ENCODE peak calls at places on chromosomes 11 and 22, in ten cellular contexts. One of them, this sample, is unnamed. For H3K36me3 and H3K4me1, the result is how much of the 10 kb centered on the place peaks cover.

GRCh38 chr11:74057251-74058151 is 48.6 kb upstream of the UCP3 start:
- DNase-seq in left ventricle myocardium inferior: no peak
- DNase-seq in colonic mucosa: no peak
- DNase-seq in Peyer's patch: no peak
- DNase-seq in left lung: no peak
- DNase-seq in CD8-positive, alpha-beta T cell: no peak
- DNase-seq in MM.1S: no peak
- DNase-seq in SK-N-SH: no peak
- DNase-seq in thoracic aorta: no peak
- DNase-seq in NT2/D1: no peak
- DNase-seq in this sample: no peak

GRCh38 chr11:17012712-17013547 is 1.3 kb downstream of the PLEKHA7 start:
- DNase-seq in SK-N-SH: no peak
- DNase-seq in colonic mucosa: peak
- DNase-seq in NT2/D1: no peak
- DNase-seq in left ventricle myocardium inferior: peak
- DNase-seq in Peyer's patch: peak
- DNase-seq in thoracic aorta: no peak
- DNase-seq in CD8-positive, alpha-beta T cell: no peak
- DNase-seq in MM.1S: no peak
- DNase-seq in left lung: peak
- DNase-seq in this sample: no peak

GRCh38 chr22:50078761-50079160 is 6.5 kb downstream of the MLC1 start:
- DNase-seq in thoracic aorta: no peak
- DNase-seq in left ventricle myocardium inferior: no peak
- DNase-seq in SK-N-SH: peak
- DNase-seq in NT2/D1: no peak
- DNase-seq in left lung: no peak
- DNase-seq in Peyer's patch: no peak
- DNase-seq in MM.1S: no peak
- DNase-seq in CD8-positive, alpha-beta T cell: no peak
- DNase-seq in colonic mucosa: no peak
- DNase-seq in this sample: no peak

GRCh38 chr11:61482513-61482912 is 26.0 kb upstream of the LRRC10B start:
- DNase-seq in NT2/D1: peak
- DNase-seq in MM.1S: no peak
- DNase-seq in left ventricle myocardium inferior: no peak
- DNase-seq in left lung: no peak
- DNase-seq in thoracic aorta: no peak
- DNase-seq in Peyer's patch: no peak
- DNase-seq in SK-N-SH: peak
- DNase-seq in CD8-positive, alpha-beta T cell: no peak
- DNase-seq in colonic mucosa: no peak
- DNase-seq in this sample: no peak

GRCh38 chr11:110295487-110296225 is 758 bp downstream of the RDX start:
- DNase-seq in NT2/D1: no peak
- DNase-seq in SK-N-SH: peak
- DNase-seq in thoracic aorta: no peak
- DNase-seq in Peyer's patch: peak
- DNase-seq in colonic mucosa: peak
- DNase-seq in left ventricle myocardium inferior: peak
- DNase-seq in left lung: peak
- DNase-seq in MM.1S: peak
- DNase-seq in CD8-positive, alpha-beta T cell: peak
- DNase-seq in this sample: peak

GRCh38 chr22:45548991-45549736 is 46.5 kb downstream of the FBLN1 start:
- DNase-seq in SK-N-SH: no peak
- DNase-seq in left ventricle myocardium inferior: peak
- DNase-seq in Peyer's patch: peak
- DNase-seq in colonic mucosa: peak
- DNase-seq in CD8-positive, alpha-beta T cell: no peak
- DNase-seq in NT2/D1: no peak
- DNase-seq in MM.1S: no peak
- DNase-seq in thoracic aorta: peak
- DNase-seq in left lung: no peak
- DNase-seq in this sample: no peak

GRCh38 chr11:45272701-45273100 is 13.4 kb downstream of the SYT13 start:
- DNase-seq in CD8-positive, alpha-beta T cell: no peak
- DNase-seq in left lung: no peak
- DNase-seq in NT2/D1: no peak
- DNase-seq in Peyer's patch: no peak
- DNase-seq in left ventricle myocardium inferior: no peak
- DNase-seq in colonic mucosa: no peak
- DNase-seq in SK-N-SH: no peak
- DNase-seq in thoracic aorta: no peak
- DNase-seq in MM.1S: peak
- DNase-seq in this sample: no peak

GRCh38 chr11:68099474-68100405 is 21.4 kb downstream of the CHKA start:
- DNase-seq in left lung: no peak
- DNase-seq in NT2/D1: no peak
- DNase-seq in left ventricle myocardium inferior: no peak
- DNase-seq in Peyer's patch: no peak
- DNase-seq in thoracic aorta: no peak
- DNase-seq in MM.1S: no peak
- DNase-seq in colonic mucosa: peak
- DNase-seq in CD8-positive, alpha-beta T cell: peak
- DNase-seq in SK-N-SH: peak
- DNase-seq in this sample: peak

GRCh38 chr22:17285661-17286060 is 66.4 kb upstream of the ADA2 start:
- DNase-seq in colonic mucosa: no peak
- DNase-seq in thoracic aorta: no peak
- DNase-seq in SK-N-SH: no peak
- DNase-seq in left lung: no peak
- DNase-seq in CD8-positive, alpha-beta T cell: no peak
- DNase-seq in MM.1S: no peak
- DNase-seq in Peyer's patch: no peak
- DNase-seq in left ventricle myocardium inferior: no peak
- DNase-seq in NT2/D1: no peak
- DNase-seq in this sample: no peak

GRCh38 chr22:48320671-48321515 is 1506.8 kb downstream of the BRD1 start:
- DNase-seq in CD8-positive, alpha-beta T cell: no peak
- DNase-seq in thoracic aorta: no peak
- DNase-seq in left lung: peak
- DNase-seq in Peyer's patch: peak
- DNase-seq in SK-N-SH: no peak
- DNase-seq in left ventricle myocardium inferior: no peak
- DNase-seq in NT2/D1: no peak
- DNase-seq in colonic mucosa: no peak
- DNase-seq in MM.1S: no peak
- DNase-seq in this sample: no peak

GRCh38 chr22:46381142-46381541 is 45.6 kb downstream of the TRMU start:
- DNase-seq in NT2/D1: no peak
- DNase-seq in colonic mucosa: peak
- DNase-seq in MM.1S: no peak
- DNase-seq in CD8-positive, alpha-beta T cell: no peak
- DNase-seq in SK-N-SH: no peak
- DNase-seq in left lung: peak
- DNase-seq in thoracic aorta: no peak
- DNase-seq in left ventricle myocardium inferior: no peak
- DNase-seq in Peyer's patch: no peak
- DNase-seq in this sample: no peak

GRCh38 chr11:114915871-114916270 is 237.5 kb downstream of the NXPE2 start:
- DNase-seq in colonic mucosa: no peak
- DNase-seq in MM.1S: no peak
- DNase-seq in NT2/D1: no peak
- DNase-seq in SK-N-SH: no peak
- DNase-seq in CD8-positive, alpha-beta T cell: no peak
- DNase-seq in thoracic aorta: no peak
- DNase-seq in Peyer's patch: no peak
- DNase-seq in left ventricle myocardium inferior: no peak
- DNase-seq in left lung: no peak
- DNase-seq in this sample: no peak

GRCh38 chr22:28570697-28571373 is 108.8 kb downstream of the TTC28 start:
- DNase-seq in colonic mucosa: no peak
- DNase-seq in SK-N-SH: no peak
- DNase-seq in left ventricle myocardium inferior: no peak
- DNase-seq in thoracic aorta: no peak
- DNase-seq in NT2/D1: no peak
- DNase-seq in Peyer's patch: no peak
- DNase-seq in CD8-positive, alpha-beta T cell: no peak
- DNase-seq in MM.1S: no peak
- DNase-seq in left lung: no peak
- DNase-seq in this sample: no peak

GRCh38 chr11:2136209-2136951 is 2.8 kb downstream of the IGF2 start:
- DNase-seq in MM.1S: no peak
- DNase-seq in left ventricle myocardium inferior: no peak
- DNase-seq in SK-N-SH: no peak
- DNase-seq in left lung: peak
- DNase-seq in CD8-positive, alpha-beta T cell: no peak
- DNase-seq in Peyer's patch: no peak
- DNase-seq in NT2/D1: no peak
- DNase-seq in colonic mucosa: no peak
- DNase-seq in thoracic aorta: no peak
- DNase-seq in this sample: no peak

GRCh38 chr11:104005234-104005855 is 31.1 kb upstream of the DDI1 start:
- DNase-seq in MM.1S: no peak
- DNase-seq in left ventricle myocardium inferior: no peak
- DNase-seq in SK-N-SH: no peak
- DNase-seq in Peyer's patch: no peak
- DNase-seq in NT2/D1: no peak
- DNase-seq in thoracic aorta: no peak
- DNase-seq in left lung: no peak
- DNase-seq in colonic mucosa: no peak
- DNase-seq in CD8-positive, alpha-beta T cell: no peak
- DNase-seq in this sample: no peak

DNA sequence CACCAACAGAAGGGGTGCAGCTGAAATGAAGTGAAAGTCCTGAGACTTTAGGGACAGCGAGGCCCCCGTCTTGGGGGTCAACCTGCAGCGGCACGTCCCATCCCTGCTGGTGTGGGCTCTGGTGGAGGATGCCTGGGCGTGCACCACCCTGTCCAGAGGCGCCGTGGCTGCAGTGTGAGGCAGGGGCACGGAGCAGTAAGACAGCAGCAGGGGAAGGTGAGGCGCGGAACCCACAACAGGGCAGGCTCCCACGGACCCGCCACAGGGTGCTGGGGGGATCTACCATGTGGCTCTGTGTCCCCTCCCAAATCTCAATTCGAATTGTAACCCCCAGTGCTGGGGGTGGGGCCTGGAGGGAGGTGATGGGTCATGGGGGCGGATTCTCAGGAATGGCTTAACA is 158.6 kb downstream of the SHANK2 start:
- DNase-seq in colonic mucosa: no peak
- DNase-seq in left lung: no peak
- DNase-seq in thoracic aorta: no peak
- DNase-seq in NT2/D1: no peak
- DNase-seq in MM.1S: no peak
- DNase-seq in Peyer's patch: no peak
- DNase-seq in left ventricle myocardium inferior: no peak
- DNase-seq in CD8-positive, alpha-beta T cell: no peak
- DNase-seq in SK-N-SH: no peak
- DNase-seq in this sample: no peak
- H3K36me3 ChIP-seq in colonic mucosa: under half
- H3K36me3 ChIP-seq in left lung: under half
- H3K36me3 ChIP-seq in thoracic aorta: under half
- H3K36me3 ChIP-seq in NT2/D1: under half
- H3K36me3 ChIP-seq in MM.1S: under half
- H3K36me3 ChIP-seq in Peyer's patch: under half
- H3K36me3 ChIP-seq in left ventricle myocardium inferior: under half
- H3K36me3 ChIP-seq in CD8-positive, alpha-beta T cell: under half
- H3K36me3 ChIP-seq in SK-N-SH: under half
- H3K36me3 ChIP-seq in this sample: under half

DNA sequence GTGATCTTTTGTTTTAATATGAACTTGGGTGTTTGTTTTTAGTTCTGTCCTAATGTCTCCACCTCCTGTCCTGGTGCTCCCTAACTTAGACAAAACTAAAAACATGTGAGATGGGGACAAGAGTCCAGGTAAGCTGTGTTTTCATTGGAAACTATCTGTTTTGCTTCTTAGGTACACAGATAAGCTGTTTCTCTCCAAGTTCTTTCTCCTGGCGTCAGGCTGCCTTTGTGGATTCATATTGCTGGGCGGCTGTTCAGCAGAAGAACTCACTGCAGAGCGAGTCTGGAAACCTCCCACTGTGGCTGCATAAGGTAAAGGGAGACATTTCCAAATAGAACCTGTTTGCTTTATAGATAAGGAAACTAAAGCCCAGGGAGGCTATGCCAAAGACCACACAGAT is 24.7 kb downstream of the PANX1 start:
- DNase-seq in colonic mucosa: no peak
- DNase-seq in CD8-positive, alpha-beta T cell: no peak
- DNase-seq in thoracic aorta: no peak
- DNase-seq in left lung: no peak
- DNase-seq in SK-N-SH: no peak
- DNase-seq in left ventricle myocardium inferior: no peak
- DNase-seq in MM.1S: no peak
- DNase-seq in NT2/D1: no peak
- DNase-seq in Peyer's patch: no peak
- DNase-seq in this sample: no peak
- H3K4me1 ChIP-seq in colonic mucosa: under half
- H3K4me1 ChIP-seq in CD8-positive, alpha-beta T cell: under half
- H3K4me1 ChIP-seq in thoracic aorta: half or more
- H3K4me1 ChIP-seq in left lung: under half
- H3K4me1 ChIP-seq in SK-N-SH: under half
- H3K4me1 ChIP-seq in left ventricle myocardium inferior: under half
- H3K4me1 ChIP-seq in MM.1S: under half
- H3K4me1 ChIP-seq in NT2/D1: under half
- H3K4me1 ChIP-seq in Peyer's patch: under half
- H3K4me1 ChIP-seq in this sample: under half

DNA sequence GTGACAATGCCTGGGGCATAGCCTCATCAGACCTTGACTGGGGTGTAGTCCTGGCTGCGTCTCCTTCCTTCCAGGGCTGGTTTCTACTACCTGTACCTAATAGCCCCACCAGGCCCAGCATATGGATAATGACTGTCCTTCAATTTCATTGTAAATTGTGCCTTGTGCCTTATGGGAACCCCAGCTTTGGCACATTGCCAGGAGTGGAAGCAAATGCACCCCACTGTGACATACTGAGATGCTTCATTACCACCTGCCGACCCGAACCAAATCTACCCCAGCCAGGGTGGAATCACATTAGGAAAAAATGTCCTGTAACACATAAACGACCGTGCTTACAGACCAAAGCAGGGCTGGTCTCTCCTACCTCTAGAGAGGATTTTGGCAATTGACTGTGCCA is 7.3 kb downstream of the TOP3B start:
- DNase-seq in colonic mucosa: no peak
- DNase-seq in left ventricle myocardium inferior: no peak
- DNase-seq in NT2/D1: no peak
- DNase-seq in Peyer's patch: no peak
- DNase-seq in CD8-positive, alpha-beta T cell: no peak
- DNase-seq in SK-N-SH: no peak
- DNase-seq in thoracic aorta: no peak
- DNase-seq in MM.1S: no peak
- DNase-seq in left lung: no peak
- DNase-seq in this sample: no peak
- H3K36me3 ChIP-seq in colonic mucosa: under half
- H3K36me3 ChIP-seq in left ventricle myocardium inferior: half or more
- H3K36me3 ChIP-seq in NT2/D1: half or more
- H3K36me3 ChIP-seq in Peyer's patch: under half
- H3K36me3 ChIP-seq in CD8-positive, alpha-beta T cell: under half
- H3K36me3 ChIP-seq in SK-N-SH: half or more
- H3K36me3 ChIP-seq in thoracic aorta: under half
- H3K36me3 ChIP-seq in MM.1S: under half
- H3K36me3 ChIP-seq in left lung: half or more
- H3K36me3 ChIP-seq in this sample: half or more

DNA sequence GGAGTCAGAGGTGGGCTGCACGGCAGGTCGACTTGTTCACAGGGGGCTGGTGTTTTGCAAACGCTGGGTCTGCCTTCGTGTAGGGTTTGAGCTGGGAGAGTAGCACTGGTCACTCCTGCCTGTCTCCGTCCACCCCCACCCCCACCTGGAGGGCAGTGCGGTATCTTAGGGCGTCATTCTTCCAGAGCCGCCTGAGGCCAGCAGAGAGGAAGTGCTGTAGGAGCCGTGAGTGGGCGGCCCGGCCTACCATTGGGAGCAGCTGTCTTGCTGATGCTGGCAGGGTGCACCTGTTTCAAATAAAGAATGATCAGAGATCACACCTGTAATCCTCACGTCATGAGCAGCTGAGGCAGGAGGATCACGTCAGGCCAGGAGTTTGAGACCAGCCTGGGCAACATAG is 122.5 kb downstream of the IGLL1 start:
- DNase-seq in Peyer's patch: no peak
- DNase-seq in thoracic aorta: no peak
- DNase-seq in NT2/D1: no peak
- DNase-seq in left ventricle myocardium inferior: no peak
- DNase-seq in CD8-positive, alpha-beta T cell: no peak
- DNase-seq in SK-N-SH: no peak
- DNase-seq in left lung: no peak
- DNase-seq in colonic mucosa: no peak
- DNase-seq in MM.1S: no peak
- DNase-seq in this sample: no peak
- H3K4me1 ChIP-seq in Peyer's patch: under half
- H3K4me1 ChIP-seq in thoracic aorta: under half
- H3K4me1 ChIP-seq in NT2/D1: under half
- H3K4me1 ChIP-seq in left ventricle myocardium inferior: under half
- H3K4me1 ChIP-seq in CD8-positive, alpha-beta T cell: under half
- H3K4me1 ChIP-seq in SK-N-SH: under half
- H3K4me1 ChIP-seq in left lung: under half
- H3K4me1 ChIP-seq in colonic mucosa: under half
- H3K4me1 ChIP-seq in MM.1S: under half
- H3K4me1 ChIP-seq in this sample: under half

This sample was measured in CD4-positive, CD25-positive, alpha-beta regulatory T cell.